ENCODE peak calls at places on chromosomes 1 and 21, in seven cellular contexts. A is AG04449, M is left ventricle myocardium inferior, C is trophoblast cell, U is transverse colon, T is astrocyte of the cerebellum, V is heart right ventricle. Y is an unnamed sample.
A peak's percentile ranks its signal among the peaks of the same experiment; 100 is the strongest.

GRCh38 chr1:110672001-110672752 is 2.6 kb downstream of the KCNA3 start:
- DNase-seq in A (no peak), M (no peak), C (peak; percentile 5), U (peak; percentile 27), T (no peak), V (peak; percentile 20), Y (no peak)

GRCh38 chr1:11051781-11052510 is 4.9 kb upstream of the MASP2 start:
- DNase-seq in A (no peak), M (no peak), C (no peak), U (no peak), T (no peak), V (no peak), Y (no peak)

GRCh38 chr21:41112740-41113692 is 54.9 kb upstream of the BACE2 start:
- DNase-seq in A (peak; percentile 92), M (no peak), C (peak; percentile 63), U (no peak), T (peak; percentile 94), V (peak; percentile 14), Y (peak; percentile 88)

GRCh38 chr1:229197225-229197677 is 73.7 kb upstream of the RAB4A start:
- DNase-seq in A (no peak), M (no peak), C (no peak), U (no peak), T (no peak), V (no peak), Y (no peak)

GRCh38 chr1:206911064-206911663 is 10.6 kb downstream of the FCMR start:
- DNase-seq in A (no peak), M (no peak), C (peak; percentile 18), U (no peak), T (peak; percentile 65), V (no peak), Y (no peak)

GRCh38 chr1:181133969-181134418 is 45.5 kb downstream of the IER5 start:
- DNase-seq in A (no peak), M (no peak), C (peak; percentile 93), U (no peak), T (no peak), V (no peak), Y (no peak)

GRCh38 chr21:32306021-32306780 is 7.5 kb downstream of the MRAP start:
- DNase-seq in A (no peak), M (no peak), C (no peak), U (no peak), T (no peak), V (peak; percentile 35), Y (no peak)

GRCh38 chr1:22710688-22711024 is at the start of gene EPHB2:
- DNase-seq in A (no peak), M (peak; percentile 34), C (peak; percentile 35), U (peak; percentile 62), T (no peak), V (no peak), Y (no peak)

GRCh38 chr1:93033785-93034184 is 45.3 kb upstream of the MTF2 start:
- DNase-seq in A (no peak), M (no peak), C (no peak), U (no peak), T (no peak), V (no peak), Y (no peak)

GRCh38 chr1:59016390-59016789 is 232.5 kb upstream of the JUN start:
- DNase-seq in A (no peak), M (no peak), C (no peak), U (no peak), T (no peak), V (no peak), Y (no peak)

GRCh38 chr1:209929751-209930150 is 8.3 kb upstream of the SYT14 start:
- DNase-seq in A (peak; percentile 14), M (no peak), C (no peak), U (no peak), T (no peak), V (no peak), Y (no peak)

GRCh38 chr1:113169591-113169990 is 96.6 kb downstream of the LRIG2 start:
- DNase-seq in A (no peak), M (no peak), C (no peak), U (no peak), T (no peak), V (no peak), Y (no peak)

GRCh38 chr1:197619008-197619640 is 156.2 kb downstream of the DENND1B start:
- DNase-seq in A (peak; percentile 9), M (no peak), C (no peak), U (no peak), T (peak; percentile 19), V (no peak), Y (no peak)

GRCh38 chr1:151372411-151372934 is at the start of gene SELENBP1:
- DNase-seq in A (peak; percentile 12), M (peak; percentile 87), C (no peak), U (peak; percentile 94), T (peak; percentile 15), V (peak; percentile 94), Y (no peak)

GRCh38 chr1:77889671-77890070 is 1.2 kb downstream of the NEXN start:
- DNase-seq in A (no peak), M (no peak), C (peak; percentile 60), U (no peak), T (peak; percentile 61), V (no peak), Y (no peak)

GRCh38 chr1:42756956-42757891 is 9.6 kb downstream of the P3H1 start:
- DNase-seq in A (no peak), M (no peak), C (no peak), U (no peak), T (peak; percentile 34), V (no peak), Y (peak; percentile 39)

GRCh38 chr1:59481915-59482505 is 185.1 kb downstream of the FGGY start:
- DNase-seq in A (peak; percentile 46), M (no peak), C (no peak), U (no peak), T (no peak), V (no peak), Y (no peak)

GRCh38 chr1:176939993-176940392 is 224.5 kb downstream of the ASTN1 start:
- DNase-seq in A (no peak), M (no peak), C (no peak), U (no peak), T (no peak), V (no peak), Y (no peak)

GRCh38 chr1:23194119-23194984 is 22.9 kb downstream of the HTR1D start:
- DNase-seq in A (peak; percentile 91), M (no peak), C (peak; percentile 64), U (no peak), T (peak; percentile 85), V (no peak), Y (peak; percentile 71)

GRCh38 chr1:19122668-19123067 is 87.4 kb downstream of the UBR4 start:
- DNase-seq in A (no peak), M (peak; percentile 24), C (no peak), U (peak; percentile 80), T (no peak), V (peak; percentile 20), Y (no peak)

GRCh38 chr1:19121192-19121591 is 88.9 kb downstream of the UBR4 start:
- DNase-seq in A (no peak), M (no peak), C (no peak), U (peak; percentile 80), T (no peak), V (no peak), Y (no peak)

GRCh38 chr1:19120070-19120469 is 90.0 kb downstream of the UBR4 start:
- DNase-seq in A (no peak), M (no peak), C (no peak), U (no peak), T (no peak), V (no peak), Y (no peak)

GRCh38 chr1:19123837-19124236 is 86.2 kb downstream of the UBR4 start:
- DNase-seq in A (no peak), M (no peak), C (no peak), U (no peak), T (no peak), V (peak; percentile 48), Y (no peak)

DNA sequence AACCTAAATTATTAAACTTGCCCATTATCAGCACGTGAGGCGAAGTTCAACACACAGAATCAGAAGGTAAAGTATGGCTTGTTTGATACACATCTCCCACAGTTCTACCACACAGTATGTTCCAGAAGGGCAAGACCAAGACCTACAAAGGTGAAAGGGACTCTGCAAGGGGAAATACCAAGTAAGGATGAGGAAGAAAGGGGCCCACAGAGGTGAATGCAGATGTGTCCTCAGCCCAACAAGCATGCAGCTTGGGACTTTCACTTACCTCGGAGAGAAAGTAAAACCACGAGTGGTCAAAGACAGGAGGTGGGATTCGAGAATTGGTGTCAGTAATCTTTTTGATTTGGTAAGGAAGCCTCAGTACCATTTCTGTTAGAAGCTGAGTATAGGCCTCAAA is 85.8 kb downstream of the UBR4 start:
- DNase-seq in A (no peak), M (no peak), C (no peak), U (no peak), T (no peak), V (no peak), Y (no peak)
- H3K4me3 ChIP-seq in A (no peak overlapping the region), M (no peak overlapping the region), C (no peak overlapping the region), U (no peak overlapping the region), T (no peak overlapping the region), V (no peak overlapping the region), Y (no peak overlapping the region)

GRCh38 chr1:27872059-27872801 is at the start of gene THEMIS2:
- DNase-seq in A (no peak), M (peak; percentile 75), C (no peak), U (peak; percentile 81), T (no peak), V (peak; percentile 65), Y (no peak)
- H3K4me3 ChIP-seq in A (peak within 1 kb of the TSS; percentile 68), M (peak within 1 kb of the TSS; percentile 78), C (peak within 1 kb of the TSS; percentile 67), U (peak within 1 kb of the TSS; percentile 64), T (peak within 1 kb of the TSS; percentile 53), V (peak within 1 kb of the TSS; percentile 58), Y (peak within 1 kb of the TSS; percentile 57)

GRCh38 chr1:172268237-172268636 is 152.2 kb upstream of the C1orf105 start:
- DNase-seq in A (no peak), M (no peak), C (no peak), U (no peak), T (no peak), V (no peak), Y (no peak)

GRCh38 chr1:172272087-172272486 is 148.4 kb upstream of the C1orf105 start:
- DNase-seq in A (no peak), M (no peak), C (no peak), U (no peak), T (no peak), V (no peak), Y (no peak)

GRCh38 chr1:172269644-172270043 is 150.8 kb upstream of the C1orf105 start:
- DNase-seq in A (peak; percentile 28), M (no peak), C (peak; percentile 54), U (no peak), T (no peak), V (no peak), Y (no peak)

GRCh38 chr1:172269084-172269483 is 151.4 kb upstream of the C1orf105 start:
- DNase-seq in A (no peak), M (no peak), C (no peak), U (no peak), T (no peak), V (no peak), Y (no peak)

DNA sequence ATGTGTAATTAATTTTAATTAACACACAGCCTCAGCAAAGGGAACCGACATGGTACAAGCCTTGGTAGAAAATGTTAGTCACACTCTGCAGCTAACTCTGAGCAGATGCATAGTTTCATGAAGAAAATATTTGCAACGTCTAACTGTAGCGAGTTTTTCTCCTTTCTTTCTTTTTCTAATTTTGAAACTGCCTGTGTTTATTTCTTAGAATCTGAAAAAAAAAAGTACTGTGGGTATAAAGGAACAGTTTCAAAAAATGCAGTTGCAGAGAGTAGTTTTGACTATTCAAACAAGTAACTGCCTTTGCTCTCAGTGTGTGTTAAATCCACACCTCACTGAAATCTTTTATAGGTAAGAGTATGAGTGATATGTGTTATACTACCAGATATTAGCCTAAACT is 149.9 kb upstream of the C1orf105 start:
- DNase-seq in A (no peak), M (no peak), C (no peak), U (no peak), T (no peak), V (no peak), Y (no peak)
- H3K4me3 ChIP-seq in A (no peak overlapping the region), M (no peak overlapping the region), C (no peak overlapping the region), U (no peak overlapping the region), T (no peak overlapping the region), V (no peak overlapping the region), Y (no peak overlapping the region)

GRCh38 chr1:46533179-46533864 is 18.1 kb downstream of the KNCN start:
- DNase-seq in A (no peak), M (peak; percentile 41), C (no peak), U (peak; percentile 21), T (no peak), V (no peak), Y (no peak)
- H3K4me3 ChIP-seq in A (peak overlapping the region; percentile 44), M (peak overlapping the region; percentile 62), C (peak overlapping the region; percentile 60), U (peak overlapping the region; percentile 34), T (no peak overlapping the region), V (peak overlapping the region; percentile 36), Y (peak overlapping the region; percentile 10)